ENCODE peak calls at places on chromosome 21, in five cellular contexts. J, K, I, L and O are unnamed samples.
A peak's percentile ranks its signal among the peaks of the same experiment; 100 is the strongest.

GRCh38 chr21:34761758-34762330 is 93.0 kb downstream of the CLIC6 start:
- DNase-seq in J (no peak), K (no peak), I (no peak), L (no peak), O (no peak)

GRCh38 chr21:46099476-46099875 is 1.6 kb downstream of the COL6A2 start:
- DNase-seq in J (no peak), K (no peak), I (no peak), L (no peak), O (no peak)

GRCh38 chr21:46171585-46171984 is 12.7 kb downstream of the SPATC1L start:
- DNase-seq in J (no peak), K (no peak), I (no peak), L (no peak), O (no peak)

GRCh38 chr21:43333301-43334062 is 93.4 kb downstream of the SIK1 start:
- DNase-seq in J (peak; percentile 81), K (no peak), I (no peak), L (no peak), O (no peak)

GRCh38 chr21:46425566-46425965 is 33.1 kb upstream of the DIP2A start:
- DNase-seq in J (no peak), K (no peak), I (no peak), L (no peak), O (no peak)

GRCh38 chr21:45308211-45309068 is 20.7 kb upstream of the POFUT2 start:
- DNase-seq in J (no peak), K (no peak), I (no peak), L (no peak), O (no peak)

GRCh38 chr21:45161039-45161945 is 86.9 kb downstream of the ADARB1 start:
- DNase-seq in J (no peak), K (no peak), I (no peak), L (no peak), O (no peak)

GRCh38 chr21:46078322-46078981 is 19.5 kb upstream of the COL6A2 start:
- DNase-seq in J (no peak), K (no peak), I (no peak), L (no peak), O (no peak)

GRCh38 chr21:42452401-42453018 is 43.5 kb downstream of the RSPH1 start:
- DNase-seq in J (no peak), K (no peak), I (no peak), L (peak; percentile 55), O (no peak)

GRCh38 chr21:41766883-41767605 is at the start of gene RIPK4:
- DNase-seq in J (peak; percentile 78), K (peak; percentile 40), I (no peak), L (peak; percentile 84), O (peak; percentile 27)

GRCh38 chr21:39053126-39053525 is 130.1 kb downstream of the PSMG1 start:
- DNase-seq in J (no peak), K (no peak), I (no peak), L (no peak), O (no peak)

GRCh38 chr21:35932232-35932911 is 128.0 kb downstream of the SETD4 start:
- DNase-seq in J (peak; percentile 59), K (no peak), I (no peak), L (peak; percentile 76), O (peak; percentile 68)

GRCh38 chr21:39444406-39445145 is 1.0 kb downstream of the LCA5L start:
- DNase-seq in J (peak; percentile 44), K (no peak), I (no peak), L (no peak), O (peak; percentile 7)

GRCh38 chr21:37535672-37536071 is 169.1 kb downstream of the DYRK1A start:
- DNase-seq in J (no peak), K (no peak), I (no peak), L (no peak), O (no peak)

GRCh38 chr21:36265431-36265830 is 54.6 kb upstream of the MORC3 start:
- DNase-seq in J (no peak), K (no peak), I (no peak), L (no peak), O (no peak)

GRCh38 chr21:14825405-14826032 is 239.3 kb downstream of the NRIP1 start:
- DNase-seq in J (no peak), K (no peak), I (no peak), L (no peak), O (no peak)

GRCh38 chr21:36613064-36613463 is 85.9 kb upstream of the SIM2 start:
- DNase-seq in J (no peak), K (no peak), I (no peak), L (no peak), O (no peak)

GRCh38 chr21:45379171-45379900 is 25.6 kb upstream of the COL18A1 start:
- DNase-seq in J (no peak), K (no peak), I (no peak), L (no peak), O (no peak)

GRCh38 chr21:32233722-32234301 is 45.0 kb downstream of the MIS18A start:
- DNase-seq in J (no peak), K (no peak), I (no peak), L (no peak), O (no peak)

GRCh38 chr21:36784942-36785341 is 86.0 kb downstream of the SIM2 start:
- DNase-seq in J (no peak), K (no peak), I (no peak), L (no peak), O (no peak)

GRCh38 chr21:35428489-35428888 is 379.4 kb upstream of the RUNX1 start:
- DNase-seq in J (no peak), K (no peak), I (no peak), L (no peak), O (no peak)

GRCh38 chr21:34276711-34277425 is 86.9 kb upstream of the KCNE2 start:
- DNase-seq in J (no peak), K (no peak), I (no peak), L (no peak), O (no peak)

GRCh38 chr21:18369115-18369514 is 34.5 kb downstream of the TMPRSS15 start:
- DNase-seq in J (peak; percentile 10), K (no peak), I (no peak), L (peak; percentile 0), O (peak; percentile 12)

GRCh38 chr21:27818847-27819246 is 852.0 kb upstream of the ADAMTS5 start:
- DNase-seq in J (no peak), K (no peak), I (no peak), L (no peak), O (no peak)

GRCh38 chr21:44012474-44013379 is 618 bp downstream of the TRAPPC10 start:
- DNase-seq in J (peak; percentile 45), K (peak; percentile 80), I (no peak), L (peak; percentile 49), O (no peak)

GRCh38 chr21:33403786-33404571 is 766 bp downstream of the IFNGR2 start:
- DNase-seq in J (no peak), K (peak; percentile 4), I (no peak), L (peak; percentile 32), O (no peak)

GRCh38 chr21:44391345-44392091 is 38.1 kb downstream of the TRPM2 start:
- DNase-seq in J (no peak), K (no peak), I (no peak), L (no peak), O (no peak)

GRCh38 chr21:17044696-17045095 is 468.1 kb upstream of the CXADR start:
- DNase-seq in J (no peak), K (no peak), I (no peak), L (no peak), O (no peak)

GRCh38 chr21:45378258-45378966 is 26.6 kb upstream of the COL18A1 start:
- DNase-seq in J (no peak), K (no peak), I (no peak), L (no peak), O (no peak)

GRCh38 chr21:15744926-15745325 is 15.1 kb downstream of the USP25 start:
- DNase-seq in J (no peak), K (no peak), I (no peak), L (no peak), O (no peak)

GRCh38 chr21:45551316-45551715 is 9.1 kb upstream of the SLC19A1 start:
- DNase-seq in J (peak; percentile 67), K (no peak), I (no peak), L (no peak), O (peak; percentile 51)

GRCh38 chr21:45003331-45004058 is 63.7 kb downstream of the SLX9 start:
- DNase-seq in J (no peak), K (no peak), I (no peak), L (no peak), O (no peak)